ENCODE peak calls at places on chromosome 5, in four cellular contexts. One of them, this sample, is unnamed.

GRCh38 chr5:54702470-54702869 is 184.9 kb downstream of the SNX18 start:
- DNase-seq in AG04449: no peak
- DNase-seq in dorsolateral prefrontal cortex: no peak
- DNase-seq in heart right ventricle: no peak
- DNase-seq in this sample: no peak

GRCh38 chr5:147906326-147907095 is at the start of gene C5orf46:
- DNase-seq in AG04449: no peak
- DNase-seq in dorsolateral prefrontal cortex: no peak
- DNase-seq in heart right ventricle: no peak
- DNase-seq in this sample: no peak

GRCh38 chr5:150057052-150057451 is 29.3 kb downstream of the CSF1R start:
- DNase-seq in AG04449: no peak
- DNase-seq in dorsolateral prefrontal cortex: no peak
- DNase-seq in heart right ventricle: no peak
- DNase-seq in this sample: no peak

GRCh38 chr5:146137967-146138403 is 32.6 kb upstream of the PLAC8L1 start:
- DNase-seq in AG04449: no peak
- DNase-seq in dorsolateral prefrontal cortex: no peak
- DNase-seq in heart right ventricle: no peak
- DNase-seq in this sample: no peak

GRCh38 chr5:73822989-73823339 is 197.0 kb downstream of the ARHGEF28 start:
- DNase-seq in AG04449: no peak
- DNase-seq in dorsolateral prefrontal cortex: no peak
- DNase-seq in heart right ventricle: no peak
- DNase-seq in this sample: no peak

GRCh38 chr5:38595149-38595725 is 38.8 kb upstream of the LIFR start:
- DNase-seq in AG04449: peak; percentile 88
- DNase-seq in dorsolateral prefrontal cortex: no peak
- DNase-seq in heart right ventricle: no peak
- DNase-seq in this sample: peak; percentile 78

GRCh38 chr5:80569961-80570786 is at the start of gene ANKRD34B:
- DNase-seq in AG04449: no peak
- DNase-seq in dorsolateral prefrontal cortex: no peak
- DNase-seq in heart right ventricle: no peak
- DNase-seq in this sample: no peak

GRCh38 chr5:172821340-172821985 is 12.6 kb upstream of the ERGIC1 start:
- DNase-seq in AG04449: no peak
- DNase-seq in dorsolateral prefrontal cortex: no peak
- DNase-seq in heart right ventricle: no peak
- DNase-seq in this sample: no peak

GRCh38 chr5:103436661-103437060 is 125.9 kb downstream of the NUDT12 start:
- DNase-seq in AG04449: no peak
- DNase-seq in dorsolateral prefrontal cortex: no peak
- DNase-seq in heart right ventricle: no peak
- DNase-seq in this sample: no peak
- TF ChIP-seq CTCF in AG04449: no peak
- TF ChIP-seq CTCF in dorsolateral prefrontal cortex: no peak
- TF ChIP-seq CTCF in heart right ventricle: no peak
- TF ChIP-seq CTCF in this sample: no peak

GRCh38 chr5:75677607-75678006 is 39.6 kb downstream of the POC5 start:
- DNase-seq in AG04449: no peak
- DNase-seq in dorsolateral prefrontal cortex: no peak
- DNase-seq in heart right ventricle: no peak
- DNase-seq in this sample: no peak

GRCh38 chr5:75678155-75678554 is 39.1 kb downstream of the POC5 start:
- DNase-seq in AG04449: no peak
- DNase-seq in dorsolateral prefrontal cortex: no peak
- DNase-seq in heart right ventricle: no peak
- DNase-seq in this sample: no peak

GRCh38 chr5:75685141-75685540 is 32.1 kb downstream of the POC5 start:
- DNase-seq in AG04449: no peak
- DNase-seq in dorsolateral prefrontal cortex: no peak
- DNase-seq in heart right ventricle: no peak
- DNase-seq in this sample: no peak

GRCh38 chr5:75686480-75686879 is 30.8 kb downstream of the POC5 start:
- DNase-seq in AG04449: no peak
- DNase-seq in dorsolateral prefrontal cortex: no peak
- DNase-seq in heart right ventricle: no peak
- DNase-seq in this sample: no peak

DNA sequence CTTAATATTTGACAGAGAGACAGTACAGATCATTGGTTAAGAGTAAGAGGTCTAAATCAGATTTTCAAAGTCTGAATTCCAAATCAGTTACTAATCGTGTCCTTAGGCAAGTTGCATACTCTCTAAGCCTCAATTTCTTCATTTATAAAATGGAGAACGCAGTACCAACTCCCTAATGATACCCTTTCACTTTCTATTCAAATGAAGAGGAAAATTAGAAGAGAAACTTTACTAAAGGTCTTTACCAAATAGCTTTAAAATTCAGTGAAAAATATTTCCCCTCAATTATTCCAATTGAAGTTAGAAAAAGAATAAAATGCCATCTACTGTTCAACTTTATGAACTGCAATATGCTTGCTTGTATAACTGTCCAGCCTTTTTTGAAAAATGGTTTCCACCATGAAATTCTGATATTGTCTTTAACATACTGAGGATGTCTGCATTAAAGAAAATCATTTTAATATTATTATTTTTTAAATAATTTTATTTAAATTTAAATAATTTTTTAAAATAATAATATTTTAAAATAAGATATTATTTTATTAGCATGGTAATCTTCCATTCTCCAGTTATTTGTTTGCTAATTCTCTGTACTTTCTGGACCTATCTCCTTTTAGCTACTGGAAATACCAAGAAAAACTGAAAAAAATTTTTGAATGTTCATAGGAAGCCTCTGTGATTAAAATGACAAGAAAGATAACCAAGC is 36.0 kb downstream of the POC5 start:
- DNase-seq in AG04449: no peak
- DNase-seq in dorsolateral prefrontal cortex: no peak
- DNase-seq in heart right ventricle: no peak
- DNase-seq in this sample: peak; percentile 17
- H3K4me3 ChIP-seq in AG04449: no peak overlapping the region
- H3K4me3 ChIP-seq in dorsolateral prefrontal cortex: no peak overlapping the region
- H3K4me3 ChIP-seq in heart right ventricle: no peak overlapping the region
- H3K4me3 ChIP-seq in this sample: no peak overlapping the region

DNA sequence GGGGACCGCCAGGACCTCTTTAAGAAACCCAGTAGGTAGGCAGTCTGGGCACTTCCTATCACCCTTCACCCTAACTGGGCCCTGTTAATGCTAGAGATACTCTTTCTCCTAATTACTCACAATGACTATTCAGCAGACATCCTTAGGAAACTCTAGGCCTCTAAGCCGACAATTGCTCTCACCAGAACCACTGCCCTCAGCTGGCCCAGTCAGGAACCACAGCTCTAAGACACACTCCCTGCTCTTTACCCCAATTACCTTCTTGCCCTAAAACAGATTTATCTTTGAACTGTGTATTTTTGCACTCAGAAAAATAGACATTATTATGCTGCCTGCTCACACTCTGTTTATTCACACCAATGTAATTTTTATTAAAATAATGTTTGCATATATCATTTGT is 432.6 kb upstream of the SLC30A5 start:
- DNase-seq in AG04449: no peak
- DNase-seq in dorsolateral prefrontal cortex: no peak
- DNase-seq in heart right ventricle: no peak
- DNase-seq in this sample: no peak
- TF ChIP-seq CTCF in AG04449: peak; percentile 40
- TF ChIP-seq CTCF in dorsolateral prefrontal cortex: peak; percentile 21
- TF ChIP-seq CTCF in heart right ventricle: peak; percentile 48
- TF ChIP-seq CTCF in this sample: peak; percentile 54

DNA sequence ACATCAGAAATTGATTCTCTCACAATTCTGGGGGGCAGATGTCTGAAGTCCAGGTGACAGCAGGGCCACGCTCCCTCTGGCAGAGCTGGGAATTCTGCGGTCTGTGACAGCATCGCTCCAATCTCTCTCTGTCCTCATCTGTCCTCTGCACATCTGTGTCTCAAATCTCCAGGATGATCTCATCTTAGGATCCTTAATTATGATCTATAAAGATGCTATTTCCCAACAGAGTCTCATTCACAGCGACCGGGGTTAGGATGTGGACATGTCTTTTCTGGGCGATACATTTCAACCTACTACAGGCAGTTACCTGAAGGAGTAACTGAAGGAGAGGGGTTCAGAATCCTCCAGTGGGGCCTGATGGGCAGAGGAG is 31.4 kb downstream of the ANKRD33B start:
- DNase-seq in AG04449: no peak
- DNase-seq in dorsolateral prefrontal cortex: no peak
- DNase-seq in heart right ventricle: no peak
- DNase-seq in this sample: no peak
- H3K4me3 ChIP-seq in AG04449: peak overlapping the region; percentile 26
- H3K4me3 ChIP-seq in dorsolateral prefrontal cortex: no peak overlapping the region
- H3K4me3 ChIP-seq in heart right ventricle: peak overlapping the region; percentile 22
- H3K4me3 ChIP-seq in this sample: no peak overlapping the region

DNA sequence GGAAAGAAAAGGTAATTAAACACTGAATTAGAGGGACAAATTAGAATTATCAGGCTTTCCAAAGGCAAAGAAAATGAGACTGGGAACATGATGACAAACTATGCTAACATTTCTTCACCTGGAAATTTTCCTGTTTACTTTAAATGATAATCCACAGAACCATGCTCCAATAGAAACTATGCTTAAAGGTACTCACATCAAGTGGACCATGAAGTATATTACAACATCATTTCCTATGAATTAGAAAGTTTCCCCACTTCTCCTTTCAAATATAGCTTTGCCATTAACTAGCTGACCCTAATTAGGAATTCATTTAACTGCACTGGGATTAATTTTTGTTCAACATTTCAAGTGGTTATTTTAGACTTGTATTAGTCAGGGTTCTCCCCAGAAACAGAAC is 81.4 kb downstream of the DTWD2 start:
- DNase-seq in AG04449: no peak
- DNase-seq in dorsolateral prefrontal cortex: no peak
- DNase-seq in heart right ventricle: no peak
- DNase-seq in this sample: no peak
- TF ChIP-seq CTCF in AG04449: no peak
- TF ChIP-seq CTCF in dorsolateral prefrontal cortex: no peak
- TF ChIP-seq CTCF in heart right ventricle: no peak
- TF ChIP-seq CTCF in this sample: no peak

GRCh38 chr5:1952021-1952420 is 69.3 kb upstream of the IRX4 start:
- DNase-seq in AG04449: no peak
- DNase-seq in dorsolateral prefrontal cortex: no peak
- DNase-seq in heart right ventricle: no peak
- DNase-seq in this sample: no peak
- H3K4me3 ChIP-seq in AG04449: no peak overlapping the region
- H3K4me3 ChIP-seq in dorsolateral prefrontal cortex: no peak overlapping the region
- H3K4me3 ChIP-seq in heart right ventricle: no peak overlapping the region
- H3K4me3 ChIP-seq in this sample: no peak overlapping the region

GRCh38 chr5:144697847-144698262 is 527.2 kb downstream of the KCTD16 start:
- DNase-seq in AG04449: peak; percentile 93
- DNase-seq in dorsolateral prefrontal cortex: no peak
- DNase-seq in heart right ventricle: no peak
- DNase-seq in this sample: peak; percentile 80
- TF ChIP-seq CTCF in AG04449: peak; percentile 16
- TF ChIP-seq CTCF in dorsolateral prefrontal cortex: no peak
- TF ChIP-seq CTCF in heart right ventricle: no peak
- TF ChIP-seq CTCF in this sample: no peak

GRCh38 chr5:78504726-78505431 is 143.7 kb downstream of the LHFPL2 start:
- DNase-seq in AG04449: peak; percentile 95
- DNase-seq in dorsolateral prefrontal cortex: peak; percentile 91
- DNase-seq in heart right ventricle: peak; percentile 80
- DNase-seq in this sample: peak; percentile 95
- H3K4me3 ChIP-seq in AG04449: no peak overlapping the region
- H3K4me3 ChIP-seq in dorsolateral prefrontal cortex: no peak overlapping the region
- H3K4me3 ChIP-seq in heart right ventricle: no peak overlapping the region
- H3K4me3 ChIP-seq in this sample: no peak overlapping the region

GRCh38 chr5:126126574-126126973 is 296.6 kb upstream of the GRAMD2B start:
- DNase-seq in AG04449: no peak
- DNase-seq in dorsolateral prefrontal cortex: no peak
- DNase-seq in heart right ventricle: no peak
- DNase-seq in this sample: no peak

GRCh38 chr5:126124706-126125345 is 298.4 kb upstream of the GRAMD2B start:
- DNase-seq in AG04449: peak; percentile 26
- DNase-seq in dorsolateral prefrontal cortex: no peak
- DNase-seq in heart right ventricle: no peak
- DNase-seq in this sample: no peak

GRCh38 chr5:126129431-126129830 is 293.8 kb upstream of the GRAMD2B start:
- DNase-seq in AG04449: no peak
- DNase-seq in dorsolateral prefrontal cortex: no peak
- DNase-seq in heart right ventricle: no peak
- DNase-seq in this sample: no peak
- TF ChIP-seq CTCF in AG04449: no peak
- TF ChIP-seq CTCF in dorsolateral prefrontal cortex: no peak
- TF ChIP-seq CTCF in heart right ventricle: no peak
- TF ChIP-seq CTCF in this sample: no peak

GRCh38 chr5:56481998-56482698 is 249.0 kb upstream of the ANKRD55 start:
- DNase-seq in AG04449: no peak
- DNase-seq in dorsolateral prefrontal cortex: no peak
- DNase-seq in heart right ventricle: no peak
- DNase-seq in this sample: no peak

GRCh38 chr5:56480305-56481146 is 247.4 kb upstream of the ANKRD55 start:
- DNase-seq in AG04449: no peak
- DNase-seq in dorsolateral prefrontal cortex: peak; percentile 56
- DNase-seq in heart right ventricle: peak; percentile 75
- DNase-seq in this sample: no peak

GRCh38 chr5:56479701-56480304 is 246.7 kb upstream of the ANKRD55 start:
- DNase-seq in AG04449: no peak
- DNase-seq in dorsolateral prefrontal cortex: no peak
- DNase-seq in heart right ventricle: no peak
- DNase-seq in this sample: no peak

GRCh38 chr5:56479126-56479525 is 246.0 kb upstream of the ANKRD55 start:
- DNase-seq in AG04449: no peak
- DNase-seq in dorsolateral prefrontal cortex: no peak
- DNase-seq in heart right ventricle: no peak
- DNase-seq in this sample: no peak

DNA sequence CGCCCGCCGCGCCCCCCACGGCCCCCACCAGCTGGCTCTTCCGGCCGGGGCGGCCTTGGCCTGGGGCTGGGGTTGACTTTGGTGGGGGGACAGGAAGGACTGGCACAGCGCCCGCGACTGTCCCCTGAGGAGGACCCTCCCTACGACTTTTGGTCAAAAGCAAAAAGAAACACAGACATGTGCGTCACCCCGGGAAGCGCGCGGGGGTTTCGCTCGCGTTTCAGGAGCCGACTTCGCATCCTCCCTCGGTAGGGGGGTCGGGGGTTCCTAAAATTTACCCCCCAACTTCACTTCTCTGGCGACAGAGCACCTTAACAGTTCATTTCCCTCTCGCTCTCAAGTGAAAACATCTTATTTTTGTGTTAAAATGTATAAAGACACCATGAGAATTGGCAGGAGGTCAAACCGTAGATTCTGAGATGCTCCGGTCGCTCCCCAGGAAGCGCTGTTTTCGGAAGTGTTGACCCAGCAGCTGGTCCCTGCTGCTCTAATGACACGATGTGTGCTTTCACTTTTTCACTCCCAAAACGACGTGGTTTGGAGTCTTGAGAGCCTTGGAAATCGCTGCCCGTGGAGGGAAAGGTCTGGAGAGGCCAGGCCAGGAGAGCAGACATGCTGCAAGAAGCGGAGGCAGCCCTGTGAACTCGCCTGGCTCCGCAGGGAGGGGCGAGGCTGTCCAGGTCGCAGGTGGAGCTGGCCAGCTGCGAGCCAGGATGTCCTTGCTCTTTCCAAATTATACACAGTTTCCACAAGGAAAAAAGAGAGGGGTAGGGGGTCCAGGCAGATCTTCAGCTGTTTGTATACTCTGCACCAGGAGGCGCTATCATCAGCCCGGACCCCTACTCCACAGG is 248.2 kb upstream of the ANKRD55 start:
- DNase-seq in AG04449: no peak
- DNase-seq in dorsolateral prefrontal cortex: no peak
- DNase-seq in heart right ventricle: peak; percentile 72
- DNase-seq in this sample: no peak
- H3K4me3 ChIP-seq in AG04449: peak overlapping the region; percentile 60
- H3K4me3 ChIP-seq in dorsolateral prefrontal cortex: peak overlapping the region; percentile 80
- H3K4me3 ChIP-seq in heart right ventricle: peak overlapping the region; percentile 68
- H3K4me3 ChIP-seq in this sample: peak overlapping the region; percentile 72